ENCODE peak calls at places on chromosomes 1 and 21, in five cellular contexts. One of them, this sample, is unnamed. For H3K79me1, the result is how much of the 10 kb centered on the place peaks cover.

GRCh38 chr1:30106125-30106524 is 617.3 kb downstream of the MATN1 start:
- DNase-seq in trophoblast cell: peak
- DNase-seq in mesenchymal stem cell: peak
- DNase-seq in H1: peak
- DNase-seq in neuronal stem cell: peak
- DNase-seq in this sample: peak

GRCh38 chr1:184891440-184891839 is 82.9 kb downstream of the NIBAN1 start:
- DNase-seq in mesenchymal stem cell: no peak
- DNase-seq in trophoblast cell: no peak
- DNase-seq in H1: no peak
- DNase-seq in neuronal stem cell: no peak
- DNase-seq in this sample: no peak

GRCh38 chr1:108646661-108647269 is 14.1 kb downstream of the HENMT1 start:
- DNase-seq in neuronal stem cell: no peak
- DNase-seq in trophoblast cell: peak
- DNase-seq in mesenchymal stem cell: peak
- DNase-seq in H1: no peak
- DNase-seq in this sample: no peak

GRCh38 chr1:97668945-97669344 is 251.9 kb downstream of the DPYD start:
- DNase-seq in H1: no peak
- DNase-seq in mesenchymal stem cell: peak
- DNase-seq in neuronal stem cell: no peak
- DNase-seq in trophoblast cell: no peak
- DNase-seq in this sample: no peak

GRCh38 chr21:43921979-43922945 is 57.2 kb downstream of the AGPAT3 start:
- DNase-seq in mesenchymal stem cell: peak
- DNase-seq in trophoblast cell: no peak
- DNase-seq in neuronal stem cell: no peak
- DNase-seq in H1: no peak
- DNase-seq in this sample: no peak

GRCh38 chr1:156136970-156137483 is 16.4 kb upstream of the SEMA4A start:
- DNase-seq in neuronal stem cell: no peak
- DNase-seq in trophoblast cell: no peak
- DNase-seq in H1: peak
- DNase-seq in mesenchymal stem cell: no peak
- DNase-seq in this sample: no peak

GRCh38 chr1:214327519-214327918 is 46.6 kb downstream of the SMYD2 start:
- DNase-seq in mesenchymal stem cell: peak
- DNase-seq in neuronal stem cell: no peak
- DNase-seq in H1: no peak
- DNase-seq in trophoblast cell: no peak
- DNase-seq in this sample: no peak

GRCh38 chr21:46634966-46635323 is 529 bp upstream of the PRMT2 start:
- DNase-seq in neuronal stem cell: peak
- DNase-seq in trophoblast cell: peak
- DNase-seq in H1: no peak
- DNase-seq in mesenchymal stem cell: peak
- DNase-seq in this sample: no peak

GRCh38 chr1:83967336-83967735 is 31.6 kb downstream of the TTLL7 start:
- DNase-seq in neuronal stem cell: no peak
- DNase-seq in trophoblast cell: no peak
- DNase-seq in mesenchymal stem cell: no peak
- DNase-seq in H1: no peak
- DNase-seq in this sample: no peak

GRCh38 chr21:31872452-31873274 is at the start of gene HUNK:
- DNase-seq in mesenchymal stem cell: peak
- DNase-seq in neuronal stem cell: peak
- DNase-seq in trophoblast cell: peak
- DNase-seq in H1: no peak
- DNase-seq in this sample: peak

GRCh38 chr21:31870472-31870871 is 2.3 kb upstream of the HUNK start:
- DNase-seq in trophoblast cell: no peak
- DNase-seq in H1: no peak
- DNase-seq in neuronal stem cell: no peak
- DNase-seq in mesenchymal stem cell: no peak
- DNase-seq in this sample: no peak

GRCh38 chr21:31873696-31874599 is 1.1 kb downstream of the HUNK start:
- DNase-seq in trophoblast cell: no peak
- DNase-seq in mesenchymal stem cell: peak
- DNase-seq in neuronal stem cell: peak
- DNase-seq in H1: peak
- DNase-seq in this sample: peak

GRCh38 chr21:31873275-31873695 is 465 bp downstream of the HUNK start:
- DNase-seq in neuronal stem cell: peak
- DNase-seq in H1: peak
- DNase-seq in mesenchymal stem cell: no peak
- DNase-seq in trophoblast cell: no peak
- DNase-seq in this sample: peak

DNA sequence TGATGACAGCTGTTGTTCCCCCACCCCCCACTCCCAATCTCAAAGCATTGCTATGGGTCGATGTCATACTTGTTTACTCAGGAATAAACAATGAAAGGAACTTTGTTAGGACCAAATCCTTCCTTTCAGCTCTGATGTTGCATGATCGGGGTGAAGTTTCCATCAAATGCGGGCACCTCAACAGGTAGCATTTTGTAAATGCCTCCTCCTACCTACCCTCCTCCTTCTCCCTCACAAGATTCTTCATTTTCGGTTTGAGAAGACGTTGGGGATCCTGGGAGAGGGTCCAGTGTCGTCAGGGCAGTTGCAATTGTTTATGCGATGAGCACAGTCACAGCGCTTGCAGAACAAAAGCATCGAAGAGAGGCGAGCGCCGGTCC is 758 bp upstream of the HUNK start:
- DNase-seq in mesenchymal stem cell: no peak
- DNase-seq in trophoblast cell: no peak
- DNase-seq in H1: no peak
- DNase-seq in neuronal stem cell: no peak
- DNase-seq in this sample: no peak
- H2BK12ac ChIP-seq in mesenchymal stem cell: no peak
- H2BK12ac ChIP-seq in trophoblast cell: no peak
- H2BK12ac ChIP-seq in H1: peak
- H2BK12ac ChIP-seq in neuronal stem cell: no peak
- H2BK12ac ChIP-seq in this sample: no peak

GRCh38 chr1:56526571-56527174 is 52.7 kb downstream of the PLPP3 start:
- DNase-seq in H1: no peak
- DNase-seq in neuronal stem cell: no peak
- DNase-seq in trophoblast cell: no peak
- DNase-seq in mesenchymal stem cell: no peak
- DNase-seq in this sample: no peak
- H3K79me1 ChIP-seq in H1: under half
- H3K79me1 ChIP-seq in neuronal stem cell: under half
- H3K79me1 ChIP-seq in trophoblast cell: under half
- H3K79me1 ChIP-seq in mesenchymal stem cell: under half
- H3K79me1 ChIP-seq in this sample: under half

DNA sequence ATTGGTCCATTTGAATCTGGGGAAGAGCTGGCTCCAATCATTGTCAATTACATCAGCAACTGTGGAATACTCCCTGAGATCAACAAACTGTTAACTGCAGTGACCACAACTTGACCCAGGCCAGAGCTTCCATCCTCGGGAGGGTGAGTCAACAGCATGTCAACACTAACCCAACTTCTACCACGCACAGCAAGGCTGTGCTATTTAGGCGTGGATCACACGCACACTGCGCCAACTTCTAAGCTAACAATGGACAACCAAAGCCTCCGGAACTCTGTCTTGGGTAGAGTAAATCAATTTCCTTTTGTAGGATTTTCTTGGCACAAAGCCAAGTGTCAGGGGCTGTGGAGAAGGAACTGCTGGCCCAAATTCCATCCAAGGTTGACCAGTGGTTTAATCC is 30.4 kb downstream of the APP start:
- DNase-seq in trophoblast cell: no peak
- DNase-seq in H1: no peak
- DNase-seq in neuronal stem cell: no peak
- DNase-seq in mesenchymal stem cell: peak
- DNase-seq in this sample: no peak
- H3K27ac ChIP-seq in trophoblast cell: no peak
- H3K27ac ChIP-seq in H1: no peak
- H3K27ac ChIP-seq in neuronal stem cell: no peak
- H3K27ac ChIP-seq in mesenchymal stem cell: peak
- H3K27ac ChIP-seq in this sample: no peak

DNA sequence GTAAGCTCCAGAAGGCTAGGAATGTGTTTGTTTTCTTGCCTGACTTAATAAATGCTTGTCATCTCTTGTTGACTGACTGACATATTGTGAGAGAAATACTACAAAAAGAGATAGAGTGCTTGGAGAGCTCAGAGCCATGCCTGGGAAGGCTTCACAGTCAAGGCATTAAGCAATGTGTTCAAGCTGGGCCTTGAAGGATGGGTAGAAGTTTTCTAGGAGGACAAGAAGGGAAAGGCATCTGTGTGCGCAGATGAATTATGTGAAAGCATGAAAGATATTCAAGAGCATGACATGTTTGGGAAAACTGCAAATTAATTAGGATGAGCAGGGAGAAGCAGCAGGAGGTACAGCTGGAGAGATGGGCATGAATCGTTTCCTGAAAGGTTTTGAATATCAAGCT is 5.6 kb downstream of the SLAMF8 start:
- DNase-seq in trophoblast cell: no peak
- DNase-seq in neuronal stem cell: no peak
- DNase-seq in H1: no peak
- DNase-seq in mesenchymal stem cell: no peak
- DNase-seq in this sample: no peak
- H2BK12ac ChIP-seq in trophoblast cell: no peak
- H2BK12ac ChIP-seq in neuronal stem cell: no peak
- H2BK12ac ChIP-seq in H1: no peak
- H2BK12ac ChIP-seq in mesenchymal stem cell: no peak
- H2BK12ac ChIP-seq in this sample: no peak

DNA sequence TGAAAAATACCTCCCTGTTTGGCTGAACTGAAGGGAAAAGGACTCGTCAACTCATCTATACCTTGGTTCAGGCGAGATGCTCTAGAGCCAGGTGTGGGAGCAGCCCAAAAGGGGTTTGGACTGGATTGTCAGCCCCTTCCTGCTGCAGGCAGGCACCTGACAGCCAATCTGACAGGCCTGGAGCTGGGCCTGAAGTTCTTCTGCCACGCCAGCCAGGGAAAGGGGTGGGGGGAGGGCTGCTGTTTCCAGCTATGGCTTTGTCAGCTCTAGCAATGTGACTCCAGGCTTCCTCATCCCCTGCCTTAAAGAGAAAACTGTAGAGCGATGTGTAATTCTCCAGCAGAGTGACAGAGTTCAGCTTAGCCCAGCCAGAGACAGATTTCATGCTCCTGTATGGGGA is 30.4 kb downstream of the WNT4 start:
- DNase-seq in mesenchymal stem cell: no peak
- DNase-seq in H1: no peak
- DNase-seq in neuronal stem cell: no peak
- DNase-seq in trophoblast cell: no peak
- DNase-seq in this sample: peak
- H3K79me1 ChIP-seq in mesenchymal stem cell: under half
- H3K79me1 ChIP-seq in H1: under half
- H3K79me1 ChIP-seq in neuronal stem cell: under half
- H3K79me1 ChIP-seq in trophoblast cell: under half
- H3K79me1 ChIP-seq in this sample: under half

GRCh38 chr1:67558449-67559193 is 126.4 kb upstream of the GADD45A start:
- DNase-seq in trophoblast cell: no peak
- DNase-seq in H1: no peak
- DNase-seq in mesenchymal stem cell: no peak
- DNase-seq in neuronal stem cell: no peak
- DNase-seq in this sample: no peak

GRCh38 chr1:67561704-67562113 is 123.3 kb upstream of the GADD45A start:
- DNase-seq in H1: peak
- DNase-seq in mesenchymal stem cell: peak
- DNase-seq in neuronal stem cell: peak
- DNase-seq in trophoblast cell: peak
- DNase-seq in this sample: peak

GRCh38 chr1:67557731-67558448 is 127.1 kb upstream of the GADD45A start:
- DNase-seq in neuronal stem cell: no peak
- DNase-seq in H1: no peak
- DNase-seq in mesenchymal stem cell: no peak
- DNase-seq in trophoblast cell: no peak
- DNase-seq in this sample: no peak

GRCh38 chr1:67560580-67561285 is 124.3 kb upstream of the GADD45A start:
- DNase-seq in H1: no peak
- DNase-seq in mesenchymal stem cell: no peak
- DNase-seq in neuronal stem cell: no peak
- DNase-seq in trophoblast cell: no peak
- DNase-seq in this sample: no peak

GRCh38 chr1:67559222-67559700 is 125.7 kb upstream of the GADD45A start:
- DNase-seq in mesenchymal stem cell: peak
- DNase-seq in neuronal stem cell: no peak
- DNase-seq in trophoblast cell: no peak
- DNase-seq in H1: no peak
- DNase-seq in this sample: no peak
- H3K27ac ChIP-seq in mesenchymal stem cell: no peak
- H3K27ac ChIP-seq in neuronal stem cell: no peak
- H3K27ac ChIP-seq in trophoblast cell: no peak
- H3K27ac ChIP-seq in H1: no peak
- H3K27ac ChIP-seq in this sample: no peak